ENCODE peak calls at places on chromosomes 6 and 20, in five cellular contexts. X is osteoblast, C is K562, R is hepatocyte, T is astrocyte. L is an unnamed sample.

GRCh38 chr6:17580518-17581048 is 19.5 kb upstream of the FAM8A1 start:
- DNase-seq in T (peak), R (no peak), X (peak), C (no peak), L (peak)

GRCh38 chr6:148464319-148465010 is 121.8 kb downstream of the SASH1 start:
- DNase-seq in X (peak), C (peak), T (peak), R (peak), L (peak)

GRCh38 chr20:41989935-41990635 is 371.9 kb upstream of the CHD6 start:
- DNase-seq in X (no peak), C (no peak), R (peak), T (no peak), L (no peak)

GRCh38 chr6:157198425-157199279 is 124.7 kb downstream of the TMEM242 start:
- DNase-seq in T (no peak), C (no peak), R (peak), X (no peak), L (peak)

GRCh38 chr20:50488236-50488806 is 21.9 kb upstream of the PTPN1 start:
- DNase-seq in X (no peak), R (no peak), T (no peak), C (no peak), L (no peak)

GRCh38 chr6:82778985-82779384 is 286.7 kb downstream of the UBE3D start:
- DNase-seq in X (no peak), R (no peak), C (no peak), T (no peak), L (no peak)

GRCh38 chr6:87755697-87756671 is 54.0 kb upstream of the AKIRIN2 start:
- DNase-seq in T (peak), X (peak), R (no peak), C (peak), L (peak)

GRCh38 chr20:63054695-63055240 is 48.0 kb upstream of the BHLHE23 start:
- DNase-seq in C (no peak), X (peak), R (no peak), T (no peak), L (no peak)

GRCh38 chr20:10672579-10673127 is 1.1 kb downstream of the JAG1 start:
- DNase-seq in R (peak), T (peak), X (peak), C (peak), L (peak)

GRCh38 chr6:33428219-33428890 is 8.5 kb downstream of the SYNGAP1 start:
- DNase-seq in R (peak), C (peak), X (peak), T (no peak), L (no peak)

GRCh38 chr20:47686545-47686944 is 98.7 kb downstream of the SULF2 start:
- DNase-seq in C (no peak), R (peak), X (peak), T (peak), L (peak)

GRCh38 chr6:156857573-156857972 is 80.4 kb downstream of the ARID1B start:
- DNase-seq in C (no peak), R (no peak), X (no peak), T (peak), L (no peak)

GRCh38 chr20:53216856-53217576 is 244.9 kb downstream of the TSHZ2 start:
- DNase-seq in T (peak), X (no peak), C (peak), R (peak), L (peak)
- H3K4me3 ChIP-seq in T (no peak), X (no peak), C (no peak), R (no peak), L (no peak)

DNA sequence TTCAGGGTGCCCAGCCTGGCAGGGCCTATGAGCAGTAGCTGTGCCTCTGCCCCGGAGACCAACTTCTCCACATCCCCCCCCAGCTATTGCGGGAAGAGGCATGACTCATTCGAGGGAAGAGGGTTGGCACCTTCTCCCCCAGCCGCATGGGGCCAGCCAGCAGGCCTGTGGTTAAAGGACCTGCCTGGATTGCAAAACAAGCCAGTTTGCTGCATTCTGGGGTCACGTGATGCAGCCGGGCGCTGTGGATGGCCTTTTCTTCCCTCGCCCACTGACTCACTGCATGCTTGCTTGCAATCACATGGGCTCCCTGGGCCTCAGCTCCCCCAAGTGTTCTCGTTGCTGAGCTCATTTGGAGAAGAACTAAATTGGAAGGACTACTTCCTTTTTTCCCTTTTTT is 182.5 kb downstream of the MAFB start:
- DNase-seq in T (peak), C (peak), R (peak), X (peak), L (peak)
- TF ChIP-seq CTCF in T (no peak), C (no peak), R (no peak), X (peak), L (peak)

GRCh38 chr6:143151381-143151780 is 90.7 kb downstream of the AIG1 start:
- DNase-seq in C (no peak), R (no peak), X (no peak), T (no peak), L (no peak)

GRCh38 chr6:143155681-143156080 is 95.0 kb downstream of the AIG1 start:
- DNase-seq in T (no peak), C (no peak), R (no peak), X (no peak), L (no peak)

GRCh38 chr6:143149771-143150170 is 89.1 kb downstream of the AIG1 start:
- DNase-seq in T (peak), C (no peak), X (no peak), R (no peak), L (no peak)

GRCh38 chr6:143146186-143146831 is 85.6 kb downstream of the AIG1 start:
- DNase-seq in C (no peak), X (no peak), R (no peak), T (no peak), L (no peak)

DNA sequence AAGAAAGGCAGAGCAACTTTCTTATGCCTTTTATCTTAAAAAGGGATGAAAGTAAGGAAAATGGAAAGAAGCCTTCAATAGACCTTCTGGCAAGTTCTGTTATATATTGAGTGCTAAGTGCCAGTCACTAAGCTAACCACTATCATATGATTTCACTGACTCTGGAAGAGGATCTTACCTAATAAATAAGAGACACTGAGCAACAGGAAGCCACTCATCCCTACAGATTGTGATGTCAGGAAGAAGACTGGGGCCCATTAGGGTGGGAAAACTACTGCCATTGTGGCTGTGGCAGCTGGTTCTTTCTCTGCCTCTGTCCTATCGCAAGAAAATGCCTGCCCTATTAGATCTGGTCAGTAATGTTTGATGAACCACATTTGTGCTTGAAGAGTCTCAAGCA is 89.6 kb downstream of the AIG1 start:
- DNase-seq in R (no peak), T (no peak), X (no peak), C (no peak), L (no peak)
- H2AFZ ChIP-seq in R (no peak), T (no peak), X (no peak), C (no peak), L (no peak)

DNA sequence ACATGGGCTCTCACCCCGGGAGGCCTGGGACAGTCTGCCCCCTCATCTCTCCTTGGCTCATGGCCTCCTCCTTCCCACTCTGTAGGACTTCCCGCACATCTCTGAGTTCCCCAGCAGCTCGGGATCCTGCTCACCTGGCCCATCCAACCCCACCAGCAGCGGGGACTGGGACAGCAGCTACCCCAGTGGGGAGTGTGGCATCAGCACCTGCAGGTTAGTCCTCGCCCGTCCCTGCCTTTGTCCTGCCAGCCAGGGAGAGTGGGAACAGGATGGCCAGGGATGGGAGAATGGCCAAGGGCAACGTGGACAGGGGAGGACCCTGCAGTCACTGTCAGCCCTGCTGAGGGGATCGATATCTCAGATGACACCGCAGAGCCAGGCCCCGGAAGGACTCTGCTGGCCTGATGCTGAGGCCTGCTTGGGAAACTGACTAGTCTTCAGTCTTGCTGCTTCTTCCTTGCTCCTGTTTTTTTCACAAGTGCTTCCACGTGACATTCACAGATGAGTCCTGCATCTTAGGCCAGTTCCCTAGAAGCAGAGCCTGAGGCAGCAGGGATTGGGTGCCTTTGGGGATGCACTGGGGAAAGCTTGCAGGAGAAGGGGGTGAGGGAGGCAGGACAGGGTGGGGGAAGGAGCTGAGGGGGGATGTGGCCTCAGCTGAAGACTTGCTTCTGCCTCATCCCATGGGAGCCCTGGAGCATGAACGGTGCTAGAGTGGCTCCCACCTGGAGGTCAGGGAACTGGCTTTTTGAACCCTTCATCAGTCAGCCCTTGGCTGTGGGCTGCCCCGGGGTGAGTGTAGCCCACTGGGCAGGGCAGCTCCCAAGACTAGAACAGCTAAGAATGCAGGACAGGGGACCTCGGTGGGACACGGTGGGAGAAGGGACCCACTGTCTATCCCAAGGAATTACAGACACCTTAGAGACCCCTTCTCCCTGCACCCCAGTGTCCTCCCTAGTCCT is 120.1 kb downstream of the JPH2 start:
- DNase-seq in X (no peak), C (no peak), T (no peak), R (no peak), L (no peak)
- H3K4me3 ChIP-seq in X (no peak), C (no peak), T (no peak), R (no peak), L (no peak)

GRCh38 chr6:57317060-57317943 is at the start of gene PRIM2:
- DNase-seq in R (peak), C (peak), T (peak), X (peak), L (peak)
- TF ChIP-seq CTCF in R (no peak), C (no peak), T (no peak), X (no peak), L (no peak)

DNA sequence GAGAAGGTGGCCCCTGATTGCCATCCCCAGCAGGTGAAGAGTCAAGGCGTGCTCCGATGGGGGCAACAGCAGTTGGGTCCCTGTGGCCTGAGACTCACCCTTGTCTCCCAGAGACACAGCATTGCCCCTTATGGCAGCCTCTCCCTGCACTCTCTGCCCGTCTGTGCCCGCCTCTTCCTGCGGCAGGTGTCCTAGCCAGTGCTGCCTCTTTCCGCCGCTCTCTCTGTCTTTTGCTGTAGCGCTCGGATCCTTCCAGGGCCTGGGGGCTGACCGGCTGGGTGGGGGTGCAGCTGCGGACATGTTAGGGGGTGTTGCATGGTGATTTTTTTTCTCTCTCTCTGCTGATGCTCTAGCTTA is 11.5 kb downstream of the VEGFA start:
- DNase-seq in C (no peak), T (no peak), R (no peak), X (no peak), L (no peak)
- H2AFZ ChIP-seq in C (no peak), T (no peak), R (no peak), X (no peak), L (no peak)

GRCh38 chr6:95768539-95768938 is 191.2 kb downstream of the MANEA start:
- DNase-seq in R (peak), T (no peak), X (no peak), C (no peak), L (no peak)

GRCh38 chr6:95767897-95768463 is 190.6 kb downstream of the MANEA start:
- DNase-seq in T (no peak), C (no peak), R (no peak), X (no peak), L (no peak)
- H3K4me3 ChIP-seq in T (no peak), C (no peak), R (no peak), X (no peak), L (no peak)

DNA sequence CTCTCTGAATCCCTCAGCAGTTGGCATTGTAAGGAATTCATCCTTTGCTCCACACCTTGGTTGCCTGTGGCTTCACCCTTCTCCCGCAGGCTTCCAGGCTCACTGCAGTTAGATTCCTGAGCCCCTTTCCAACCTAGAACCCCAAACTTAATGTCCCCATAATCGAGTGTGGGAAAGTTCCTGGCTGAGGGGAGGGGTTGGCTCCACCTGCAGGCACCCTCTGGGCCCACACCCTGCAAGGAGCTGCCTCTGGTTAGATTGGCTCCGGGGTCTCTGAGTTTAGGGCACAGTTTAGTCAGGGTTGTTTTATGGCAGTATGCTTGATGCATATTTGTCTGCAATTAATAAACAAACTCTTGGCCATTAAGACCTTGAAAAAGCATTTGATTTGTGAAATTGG is 63.4 kb downstream of the MTHFD1L start:
- DNase-seq in X (no peak), T (no peak), C (peak), R (no peak), L (no peak)
- TF ChIP-seq CTCF in X (peak), T (peak), C (peak), R (peak), L (no peak)

GRCh38 chr20:59084041-59084841 is 41.7 kb upstream of the PRELID3B start:
- DNase-seq in T (no peak), X (no peak), R (no peak), C (no peak), L (no peak)
- H2AFZ ChIP-seq in T (no peak), X (no peak), R (no peak), C (no peak), L (no peak)

L was measured in fibroblast of lung.